ENCODE peak calls at places on chromosomes 6 and 20, in seven cellular contexts. E is psoas muscle; W is fibroblast of lung; X is neural progenitor cell; T is effector memory CD4-positive, alpha-beta T cell; N is ascending aorta; S is substantia nigra. L is an unnamed sample.
A peak's percentile ranks its signal among the peaks of the same experiment; 100 is the strongest.

GRCh38 chr20:43516251-43516824 is 8.8 kb downstream of the L3MBTL1 start:
- DNase-seq in E (no peak), W (no peak), X (no peak), T (no peak), N (no peak), S (no peak), L (no peak)

GRCh38 chr6:84618046-84618752 is 146.2 kb downstream of the TBX18 start:
- DNase-seq in E (no peak), W (peak; percentile 92), X (no peak), T (no peak), N (no peak), S (no peak), L (no peak)

GRCh38 chr6:76416821-76417605 is 344.6 kb upstream of the IMPG1 start:
- DNase-seq in E (no peak), W (no peak), X (no peak), T (no peak), N (no peak), S (no peak), L (no peak)

GRCh38 chr6:22147983-22148797 is 148.6 kb downstream of the PRL start:
- DNase-seq in E (no peak), W (peak; percentile 93), X (peak; percentile 31), T (no peak), N (no peak), S (no peak), L (peak; percentile 52)

GRCh38 chr6:16401868-16402267 is 163.5 kb downstream of the GMPR start:
- DNase-seq in E (no peak), W (no peak), X (no peak), T (no peak), N (no peak), S (no peak), L (no peak)

GRCh38 chr6:40810176-40810575 is 223.0 kb upstream of the LRFN2 start:
- DNase-seq in E (no peak), W (peak; percentile 5), X (no peak), T (no peak), N (no peak), S (no peak), L (no peak)

GRCh38 chr6:21436625-21437024 is 156.9 kb upstream of the SOX4 start:
- DNase-seq in E (no peak), W (no peak), X (no peak), T (no peak), N (no peak), S (no peak), L (no peak)

GRCh38 chr20:37111926-37112455 is 16.2 kb upstream of the RBL1 start:
- DNase-seq in E (no peak), W (no peak), X (no peak), T (no peak), N (no peak), S (no peak), L (no peak)

GRCh38 chr6:161941565-161941964 is 667.7 kb upstream of the AGPAT4 start:
- DNase-seq in E (no peak), W (no peak), X (no peak), T (no peak), N (no peak), S (no peak), L (no peak)

GRCh38 chr20:37273988-37274387 is 12.4 kb upstream of the GHRH start:
- DNase-seq in E (no peak), W (no peak), X (no peak), T (no peak), N (no peak), S (no peak), L (no peak)

GRCh38 chr6:90610671-90611542 is 24.0 kb upstream of the MAP3K7 start:
- DNase-seq in E (peak; percentile 35), W (peak; percentile 39), X (peak; percentile 66), T (no peak), N (no peak), S (no peak), L (peak; percentile 55)

GRCh38 chr6:157981132-157981394 is 600 bp upstream of the SYNJ2 start:
- DNase-seq in E (no peak), W (no peak), X (no peak), T (no peak), N (no peak), S (no peak), L (no peak)

GRCh38 chr6:25417206-25417605 is 138.0 kb downstream of the CARMIL1 start:
- DNase-seq in E (no peak), W (peak; percentile 22), X (no peak), T (no peak), N (no peak), S (no peak), L (no peak)

GRCh38 chr6:12113190-12113578 is 101.1 kb downstream of the HIVEP1 start:
- DNase-seq in E (no peak), W (peak; percentile 95), X (no peak), T (no peak), N (no peak), S (no peak), L (no peak)

GRCh38 chr6:570812-571211 is 86.1 kb downstream of the HUS1B start:
- DNase-seq in E (no peak), W (no peak), X (no peak), T (no peak), N (no peak), S (no peak), L (no peak)

GRCh38 chr6:45001663-45002062 is 326.5 kb upstream of the RUNX2 start:
- DNase-seq in E (no peak), W (no peak), X (no peak), T (no peak), N (no peak), S (no peak), L (no peak)

GRCh38 chr20:9966966-9967365 is 67.8 kb upstream of the ANKEF1 start:
- DNase-seq in E (no peak), W (no peak), X (peak; percentile 4), T (no peak), N (no peak), S (no peak), L (no peak)

GRCh38 chr6:150940951-150941350 is 75.4 kb downstream of the MTHFD1L start:
- DNase-seq in E (no peak), W (peak; percentile 11), X (no peak), T (no peak), N (no peak), S (no peak), L (no peak)

GRCh38 chr6:17269840-17270239 is 11.3 kb upstream of the RBM24 start:
- DNase-seq in E (no peak), W (peak; percentile 89), X (no peak), T (no peak), N (no peak), S (no peak), L (no peak)

GRCh38 chr20:10074513-10074912 is 39.7 kb downstream of the ANKEF1 start:
- DNase-seq in E (peak; percentile 31), W (peak; percentile 95), X (no peak), T (no peak), N (no peak), S (no peak), L (no peak)

GRCh38 chr6:31901415-31901952 is 402 bp downstream of the ZBTB12 start:
- DNase-seq in E (peak; percentile 70), W (peak; percentile 62), X (peak; percentile 68), T (peak; percentile 53), N (no peak), S (peak; percentile 65), L (no peak)

DNA sequence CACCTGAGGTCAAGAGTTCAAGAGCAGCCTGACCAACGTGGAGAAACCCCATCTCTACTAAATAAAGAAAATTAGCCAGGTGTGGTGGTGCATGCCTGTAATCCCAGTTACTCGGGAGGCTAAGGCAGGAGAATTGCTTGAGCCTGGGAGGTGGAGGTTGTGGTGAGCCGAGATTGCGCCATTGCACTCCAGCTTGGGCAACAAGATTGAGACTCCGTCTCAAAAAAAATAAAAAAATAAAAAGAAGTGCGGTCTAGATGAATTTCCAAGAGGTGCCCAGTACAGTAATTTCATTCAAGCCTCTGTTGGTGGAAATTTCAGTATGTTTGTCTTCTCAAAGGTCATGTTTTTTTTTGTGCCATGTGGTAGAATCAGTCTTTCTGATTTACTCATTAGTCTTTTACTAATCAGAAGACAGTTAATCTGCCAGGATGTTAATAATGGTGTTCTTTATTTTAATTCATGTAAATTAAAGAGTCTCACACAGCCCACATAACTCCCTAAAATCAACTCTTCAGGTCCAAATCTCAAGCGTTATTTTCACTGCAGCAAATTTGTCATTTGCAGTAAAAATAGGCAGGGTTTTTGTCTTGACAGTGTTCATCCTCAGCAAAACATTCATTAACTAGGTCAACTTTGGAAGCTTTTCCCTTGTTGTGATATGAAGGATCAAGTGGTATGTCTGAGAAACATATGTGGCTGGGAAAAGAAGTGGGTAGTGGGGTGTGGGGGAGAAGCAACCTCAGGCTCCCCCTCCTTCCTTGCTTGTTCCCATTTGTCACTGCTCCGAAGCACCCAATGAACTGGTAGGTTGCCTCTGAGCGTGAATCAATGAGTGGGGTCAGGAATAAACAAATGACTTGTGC is 13.3 kb downstream of the TP53INP2 start:
- DNase-seq in E (no peak), W (no peak), X (no peak), T (no peak), N (no peak), S (no peak), L (no peak)
- H3K27ac ChIP-seq in E (no peak overlapping the region), W (no peak overlapping the region), X (no peak overlapping the region), T (no peak overlapping the region), N (no peak overlapping the region), S (no peak overlapping the region), L (peak overlapping the region; percentile 36)

GRCh38 chr20:4046311-4046924 is 31.1 kb upstream of the RNF24 start:
- DNase-seq in E (no peak), W (no peak), X (peak; percentile 18), T (no peak), N (no peak), S (no peak), L (no peak)
- H3K27ac ChIP-seq in E (no peak overlapping the region), W (no peak overlapping the region), X (no peak overlapping the region), T (no peak overlapping the region), N (no peak overlapping the region), S (no peak overlapping the region), L (no peak overlapping the region)

GRCh38 chr6:125966569-125966968 is 10.0 kb downstream of the HINT3 start:
- DNase-seq in E (no peak), W (no peak), X (no peak), T (no peak), N (no peak), S (no peak), L (no peak)
- H3K27ac ChIP-seq in E (no peak overlapping the region), W (no peak overlapping the region), X (no peak overlapping the region), T (no peak overlapping the region), N (no peak overlapping the region), S (peak overlapping the region; percentile 31), L (no peak overlapping the region)

GRCh38 chr20:60627751-60628565 is 624.1 kb upstream of the CDH4 start:
- DNase-seq in E (no peak), W (no peak), X (peak; percentile 26), T (no peak), N (no peak), S (no peak), L (no peak)

GRCh38 chr20:60630609-60631008 is 621.5 kb upstream of the CDH4 start:
- DNase-seq in E (no peak), W (no peak), X (peak; percentile 63), T (no peak), N (no peak), S (no peak), L (no peak)

GRCh38 chr20:60632420-60633262 is 619.4 kb upstream of the CDH4 start:
- DNase-seq in E (no peak), W (no peak), X (no peak), T (no peak), N (no peak), S (no peak), L (no peak)

GRCh38 chr20:60624066-60624465 is 628.0 kb upstream of the CDH4 start:
- DNase-seq in E (no peak), W (no peak), X (no peak), T (no peak), N (no peak), S (no peak), L (no peak)

GRCh38 chr20:60629206-60629605 is 622.9 kb upstream of the CDH4 start:
- DNase-seq in E (no peak), W (no peak), X (no peak), T (no peak), N (no peak), S (no peak), L (no peak)
- H3K27ac ChIP-seq in E (no peak overlapping the region), W (no peak overlapping the region), X (no peak overlapping the region), T (no peak overlapping the region), N (no peak overlapping the region), S (no peak overlapping the region), L (no peak overlapping the region)

L was measured in caudate nucleus.